ENCODE peak calls at places on chromosomes 6 and 20, in six cellular contexts. N, C, U, F, I and P are unnamed samples.

GRCh38 chr6:111823831-111824607 is 49.2 kb downstream of the FYN start:
- DNase-seq in N (peak), C (no peak), U (peak), F (peak), I (peak), P (peak)

GRCh38 chr6:41965429-41966213 is 24.0 kb upstream of the CCND3 start:
- DNase-seq in N (no peak), C (no peak), U (no peak), F (no peak), I (no peak), P (no peak)

GRCh38 chr6:47188588-47189021 is 121.1 kb downstream of the TNFRSF21 start:
- DNase-seq in N (peak), C (no peak), U (peak), F (peak), I (no peak), P (no peak)

GRCh38 chr20:64029293-64030117 is 6.5 kb upstream of the C20orf204 start:
- DNase-seq in N (peak), C (no peak), U (no peak), F (no peak), I (no peak), P (no peak)

GRCh38 chr20:60055740-60056139 is 97.5 kb downstream of the CDH26 start:
- DNase-seq in N (peak), C (peak), U (no peak), F (peak), I (no peak), P (no peak)

GRCh38 chr6:142523485-142523884 is 221.7 kb downstream of the ADGRG6 start:
- DNase-seq in N (peak), C (no peak), U (no peak), F (no peak), I (no peak), P (no peak)

GRCh38 chr6:52590634-52590985 is 13.8 kb upstream of the TRAM2 start:
- DNase-seq in N (peak), C (no peak), U (no peak), F (no peak), I (no peak), P (no peak)

GRCh38 chr6:141677598-141678211 is 455.0 kb upstream of the GJE1 start:
- DNase-seq in N (peak), C (no peak), U (no peak), F (peak), I (no peak), P (peak)

GRCh38 chr6:75852721-75853120 is 103.7 kb downstream of the MYO6 start:
- DNase-seq in N (peak), C (no peak), U (no peak), F (no peak), I (no peak), P (no peak)

GRCh38 chr6:34284563-34285545 is 36.0 kb upstream of the SMIM29 start:
- DNase-seq in N (peak), C (peak), U (no peak), F (no peak), I (no peak), P (no peak)

GRCh38 chr6:145034664-145035063 is 700.7 kb downstream of the EPM2A start:
- DNase-seq in N (peak), C (no peak), U (no peak), F (no peak), I (no peak), P (no peak)

GRCh38 chr20:15619341-15619740 is 953.9 kb downstream of the KIF16B start:
- DNase-seq in N (no peak), C (no peak), U (no peak), F (no peak), I (no peak), P (no peak)